ENCODE peak calls at places on chromosomes 6 and 20, in five cellular contexts. R is body of pancreas, C is ovary, N is spleen, V is H1. G is an unnamed sample.

GRCh38 chr20:3454821-3455220 is 16.0 kb upstream of the ATRN start:
- DNase-seq in N (no peak), C (no peak), V (no peak), R (no peak), G (no peak)

GRCh38 chr6:34928695-34929094 is 39.6 kb downstream of the ANKS1A start:
- DNase-seq in N (no peak), V (no peak), R (no peak), C (no peak), G (no peak)

GRCh38 chr20:41078329-41078728 is 49.7 kb downstream of the TOP1 start:
- DNase-seq in V (no peak), C (no peak), N (no peak), R (peak), G (no peak)

GRCh38 chr20:3658708-3659491 is 4.3 kb downstream of the GFRA4 start:
- DNase-seq in V (no peak), R (no peak), C (no peak), N (peak), G (no peak)

GRCh38 chr6:46340246-46340645 is 151.0 kb downstream of the RCAN2 start:
- DNase-seq in C (no peak), N (no peak), V (no peak), R (no peak), G (no peak)

GRCh38 chr6:70686548-70687133 is 19.0 kb downstream of the SMAP1 start:
- DNase-seq in V (no peak), R (peak), N (no peak), C (no peak), G (no peak)

GRCh38 chr20:51445591-51445990 is 96.9 kb downstream of the NFATC2 start:
- DNase-seq in C (no peak), N (peak), R (no peak), V (no peak), G (no peak)

GRCh38 chr6:119533603-119534279 is 184.2 kb upstream of the MAN1A1 start:
- DNase-seq in V (no peak), C (no peak), N (no peak), R (no peak), G (no peak)

GRCh38 chr6:81750660-81751387 is 1.7 kb downstream of the TENT5A start:
- DNase-seq in C (no peak), R (no peak), V (no peak), N (no peak), G (no peak)

GRCh38 chr6:11218827-11219826 is 13.3 kb downstream of the NEDD9 start:
- DNase-seq in R (peak), C (no peak), V (no peak), N (no peak), G (peak)

GRCh38 chr6:113526553-113526952 is 330.6 kb upstream of the MARCKS start:
- DNase-seq in V (no peak), N (no peak), C (no peak), R (no peak), G (no peak)

GRCh38 chr6:166270706-166271375 is 37.4 kb downstream of the PRR18 start:
- DNase-seq in R (no peak), N (no peak), C (no peak), V (no peak), G (no peak)

GRCh38 chr20:20130399-20130798 is 78.1 kb downstream of the CFAP61 start:
- DNase-seq in R (no peak), N (no peak), C (no peak), V (no peak), G (no peak)

GRCh38 chr20:25470045-25470444 is 62.6 kb downstream of the GINS1 start:
- DNase-seq in V (peak), C (no peak), N (peak), R (peak), G (no peak)

GRCh38 chr6:139883776-139884175 is 509.3 kb upstream of the CITED2 start:
- DNase-seq in V (no peak), C (no peak), R (no peak), N (no peak), G (no peak)

GRCh38 chr6:24864345-24864744 is 65.6 kb upstream of the ARMH2 start:
- DNase-seq in N (no peak), V (no peak), R (no peak), C (no peak), G (no peak)

GRCh38 chr20:51128198-51128597 is 105.3 kb upstream of the KCNG1 start:
- DNase-seq in C (no peak), R (no peak), N (no peak), V (no peak), G (no peak)

GRCh38 chr6:24105146-24105545 is 20.9 kb upstream of the NRSN1 start:
- DNase-seq in C (no peak), N (no peak), R (no peak), V (no peak), G (no peak)

GRCh38 chr6:124234806-124235205 is 431.1 kb downstream of the NKAIN2 start:
- DNase-seq in R (no peak), V (no peak), N (no peak), C (no peak), G (no peak)

GRCh38 chr6:68911334-68911733 is 276.3 kb downstream of the ADGRB3 start:
- DNase-seq in R (no peak), N (no peak), V (no peak), C (no peak), G (no peak)

GRCh38 chr6:19024737-19025136 is 637.6 kb downstream of the RNF144B start:
- DNase-seq in V (peak), N (no peak), C (no peak), R (peak), G (no peak)

GRCh38 chr6:113343940-113344339 is 513.2 kb upstream of the MARCKS start:
- DNase-seq in R (no peak), C (no peak), N (no peak), V (no peak), G (no peak)

GRCh38 chr20:32474967-32475819 is 109.9 kb downstream of the NOL4L start:
- DNase-seq in N (peak), C (peak), R (peak), V (peak), G (peak)

GRCh38 chr20:32478576-32478975 is 106.6 kb downstream of the NOL4L start:
- DNase-seq in R (no peak), N (peak), V (no peak), C (no peak), G (peak)

GRCh38 chr20:32479012-32479411 is 106.1 kb downstream of the NOL4L start:
- DNase-seq in N (peak), C (no peak), V (no peak), R (no peak), G (peak)

GRCh38 chr20:32477594-32478512 is 107.3 kb downstream of the NOL4L start:
- DNase-seq in V (no peak), C (no peak), N (peak), R (peak), G (peak)

DNA sequence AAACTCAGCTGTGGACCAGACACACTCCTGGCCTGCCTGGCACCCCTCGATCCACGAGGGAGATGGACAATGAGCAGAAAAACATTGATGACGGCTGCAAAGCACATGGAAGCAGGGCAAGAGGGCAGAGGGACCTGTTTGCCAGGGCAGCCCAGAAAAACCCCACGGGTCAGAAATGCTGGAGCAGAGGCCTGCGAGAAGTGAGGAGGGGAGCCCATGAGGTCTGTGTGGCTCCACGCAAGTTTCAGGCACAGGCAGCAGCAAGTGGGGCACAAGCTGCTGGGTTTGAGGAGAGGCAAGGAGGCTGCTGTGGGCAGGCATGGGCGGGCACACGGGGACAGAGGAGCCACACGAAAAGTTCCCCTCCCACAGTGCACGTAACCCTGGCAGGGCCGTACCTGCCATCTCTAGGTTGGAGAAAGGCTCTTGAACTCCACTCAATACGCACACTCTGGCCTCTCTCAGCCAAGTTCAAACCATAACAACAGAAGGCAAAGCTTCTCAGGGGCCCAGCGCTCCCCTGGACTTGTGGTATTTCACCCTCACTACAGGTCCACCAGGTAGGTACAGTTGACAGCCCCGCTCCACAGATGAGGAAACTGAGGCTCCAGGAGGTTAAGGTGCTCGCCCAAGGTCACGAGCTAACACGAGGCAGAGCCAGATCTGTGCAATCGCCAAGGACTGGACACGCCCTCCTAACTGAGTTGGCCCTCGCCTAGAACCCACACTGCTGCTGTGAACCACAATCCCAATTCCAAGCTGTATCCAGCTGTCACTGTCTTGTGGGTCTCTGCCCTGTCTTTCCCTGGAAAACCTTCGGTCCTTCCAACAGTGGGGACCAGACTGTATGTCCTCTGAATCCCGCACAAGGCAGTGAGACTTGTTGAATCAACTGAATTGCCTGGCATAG is 108.2 kb downstream of the NOL4L start:
- DNase-seq in N (peak), R (no peak), C (no peak), V (no peak), G (no peak)
- H3K27ac ChIP-seq in N (peak), R (peak), C (no peak), V (no peak), G (peak)

GRCh38 chr20:62622877-62623487 is 19.3 kb upstream of the SLCO4A1 start:
- DNase-seq in N (peak), C (no peak), V (no peak), R (no peak), G (no peak)

GRCh38 chr20:62624719-62625455 is 17.4 kb upstream of the SLCO4A1 start:
- DNase-seq in R (peak), N (peak), C (peak), V (no peak), G (peak)

GRCh38 chr20:62622178-62622876 is 20.0 kb upstream of the SLCO4A1 start:
- DNase-seq in N (no peak), R (no peak), V (no peak), C (no peak), G (no peak)

GRCh38 chr20:62624325-62624690 is 18.0 kb upstream of the SLCO4A1 start:
- DNase-seq in V (no peak), N (peak), C (no peak), R (no peak), G (no peak)

DNA sequence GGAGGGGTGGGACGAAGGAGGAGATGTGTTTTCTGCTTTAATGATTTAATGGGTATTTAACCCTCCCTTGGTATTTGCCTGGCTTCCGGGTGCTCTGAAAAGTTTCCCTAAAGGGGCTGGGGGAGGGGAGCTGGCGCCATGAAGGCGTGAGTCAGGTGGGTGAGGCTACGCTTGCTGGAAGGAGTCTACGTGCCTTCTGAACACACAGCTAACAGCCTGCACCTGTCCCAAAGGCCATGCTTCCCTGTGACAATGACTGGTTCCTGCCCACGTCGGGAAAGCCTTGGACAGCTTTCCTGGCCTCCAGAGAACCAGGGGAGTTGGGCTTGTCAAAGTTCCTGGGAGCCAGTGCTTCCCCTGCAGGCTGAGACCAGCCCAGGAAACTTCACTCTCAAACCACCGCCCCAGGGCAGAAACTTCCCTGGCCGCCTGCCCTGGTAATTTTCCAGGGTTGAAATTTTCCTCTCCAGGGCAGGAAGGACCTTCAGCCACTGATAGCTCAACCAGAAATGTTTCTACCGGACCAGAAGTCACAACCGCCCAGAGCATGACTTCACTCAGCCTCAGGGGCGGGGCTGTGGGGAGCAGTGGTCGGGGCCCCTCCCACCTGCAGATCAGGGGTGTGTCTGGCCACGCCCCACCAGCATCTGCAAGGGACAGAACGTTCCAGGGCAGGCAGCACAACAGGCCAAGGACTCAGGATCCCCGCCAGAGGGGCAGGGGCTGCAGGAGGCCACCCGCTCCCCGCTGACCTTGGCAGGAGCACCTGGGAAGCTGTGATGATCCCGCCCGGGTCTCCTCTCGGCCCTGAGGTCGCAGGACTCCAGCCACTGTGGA is 18.6 kb upstream of the SLCO4A1 start:
- DNase-seq in V (peak), R (peak), C (peak), N (peak), G (peak)
- TF ChIP-seq POLR2A in V (no peak), R (peak), C (peak), N (peak), G (peak)

DNA sequence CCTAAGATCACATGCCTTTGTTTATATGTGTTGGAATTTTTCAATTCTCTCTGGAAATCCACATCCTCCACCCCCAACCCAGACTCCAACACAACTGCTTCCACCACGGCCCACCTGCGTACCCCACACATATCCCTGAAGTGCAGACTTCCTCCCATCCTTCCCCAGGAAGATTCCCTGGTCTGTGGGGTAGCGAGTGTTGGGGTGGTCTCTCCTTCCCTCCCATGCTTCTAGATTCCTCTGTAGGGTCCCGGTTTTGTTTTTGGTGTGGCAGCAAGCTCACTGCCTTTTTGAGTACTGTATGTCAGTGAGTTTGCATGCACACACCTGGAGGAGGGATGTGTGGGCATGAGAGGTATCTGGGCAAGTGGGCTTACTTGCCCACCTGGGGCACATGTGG is 127.6 kb downstream of the MRPL14 start:
- DNase-seq in C (no peak), R (no peak), N (no peak), V (no peak), G (no peak)
- H3K4me3 ChIP-seq in C (no peak), R (no peak), N (no peak), V (no peak), G (no peak)

GRCh38 chr6:43125119-43125518 is 46.0 kb upstream of the SRF start:
- DNase-seq in V (no peak), R (peak), C (peak), N (no peak), G (no peak)

GRCh38 chr6:43125555-43125954 is 45.5 kb upstream of the SRF start:
- DNase-seq in V (no peak), C (no peak), R (no peak), N (no peak), G (no peak)

GRCh38 chr6:43122146-43122545 is 46.0 kb downstream of the PTK7 start:
- DNase-seq in C (no peak), N (peak), R (no peak), V (no peak), G (no peak)

GRCh38 chr6:43123691-43124314 is 47.3 kb upstream of the SRF start:
- DNase-seq in V (no peak), C (peak), N (peak), R (no peak), G (no peak)

DNA sequence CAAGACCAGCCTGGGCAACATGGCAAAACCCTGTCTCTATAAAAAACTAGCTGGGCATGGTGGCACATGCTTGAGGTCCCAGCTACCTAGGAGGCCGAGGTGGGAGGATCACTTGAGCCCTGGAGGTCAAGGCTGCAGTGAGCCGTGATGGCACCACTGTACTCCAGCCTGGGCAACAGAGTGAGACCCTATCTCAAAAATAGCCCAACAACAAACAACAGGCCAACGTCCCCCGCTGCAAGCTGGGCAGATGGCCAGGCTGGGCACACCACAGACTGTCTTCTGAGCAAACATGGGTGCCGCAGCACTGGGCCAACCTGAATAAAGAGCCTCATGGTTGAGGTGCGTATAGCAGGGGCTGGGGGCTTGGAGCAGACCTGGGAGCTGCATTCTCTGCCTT is 46.6 kb upstream of the SRF start:
- DNase-seq in N (no peak), C (no peak), R (no peak), V (no peak), G (no peak)
- H3K27ac ChIP-seq in N (no peak), C (no peak), R (no peak), V (no peak), G (no peak)

GRCh38 chr6:90096818-90097217 is 199.8 kb downstream of the BACH2 start:
- DNase-seq in C (no peak), R (no peak), V (no peak), N (no peak), G (no peak)

GRCh38 chr6:90097357-90097756 is 199.3 kb downstream of the BACH2 start:
- DNase-seq in V (no peak), C (no peak), R (no peak), N (no peak), G (no peak)

GRCh38 chr6:90098637-90099036 is 198.0 kb downstream of the BACH2 start:
- DNase-seq in V (no peak), N (no peak), C (peak), R (no peak), G (no peak)

GRCh38 chr6:90100059-90100665 is 196.5 kb downstream of the BACH2 start:
- DNase-seq in N (no peak), C (no peak), V (no peak), R (no peak), G (no peak)

DNA sequence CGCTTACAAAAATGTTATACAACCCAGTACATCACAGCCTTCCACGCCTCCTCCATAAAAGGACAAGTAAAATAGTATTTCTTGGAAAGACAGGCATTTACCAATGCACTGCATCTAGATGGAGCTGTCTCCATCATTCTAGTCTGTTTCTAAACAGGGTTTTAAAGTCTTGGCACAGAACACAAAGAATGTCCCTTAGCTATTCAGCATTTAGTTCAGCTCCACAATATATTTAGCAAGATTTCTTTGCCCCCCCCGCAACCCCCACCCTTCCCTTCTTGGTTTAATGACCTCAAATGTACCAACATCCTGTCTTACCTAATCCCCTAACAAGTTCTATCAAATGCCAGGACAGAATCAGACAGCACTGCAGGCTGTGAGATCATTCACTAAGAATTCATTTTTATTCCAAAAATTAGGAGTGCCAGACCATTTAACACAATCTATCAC is 198.6 kb downstream of the BACH2 start:
- DNase-seq in R (peak), C (peak), N (no peak), V (no peak), G (peak)
- TF ChIP-seq POLR2A in R (no peak), C (no peak), N (no peak), V (no peak), G (no peak)

GRCh38 chr6:20335872-20336271 is 65.8 kb upstream of the E2F3 start:
- DNase-seq in V (no peak), C (no peak), R (no peak), N (no peak), G (no peak)
- H3K4me3 ChIP-seq in V (no peak), C (no peak), R (no peak), N (no peak), G (no peak)

GRCh38 chr20:38841570-38841969 is 36.1 kb downstream of the PPP1R16B start:
- DNase-seq in N (no peak), V (no peak), R (no peak), C (no peak), G (no peak)
- H3K27ac ChIP-seq in N (peak), V (no peak), R (no peak), C (no peak), G (no peak)

DNA sequence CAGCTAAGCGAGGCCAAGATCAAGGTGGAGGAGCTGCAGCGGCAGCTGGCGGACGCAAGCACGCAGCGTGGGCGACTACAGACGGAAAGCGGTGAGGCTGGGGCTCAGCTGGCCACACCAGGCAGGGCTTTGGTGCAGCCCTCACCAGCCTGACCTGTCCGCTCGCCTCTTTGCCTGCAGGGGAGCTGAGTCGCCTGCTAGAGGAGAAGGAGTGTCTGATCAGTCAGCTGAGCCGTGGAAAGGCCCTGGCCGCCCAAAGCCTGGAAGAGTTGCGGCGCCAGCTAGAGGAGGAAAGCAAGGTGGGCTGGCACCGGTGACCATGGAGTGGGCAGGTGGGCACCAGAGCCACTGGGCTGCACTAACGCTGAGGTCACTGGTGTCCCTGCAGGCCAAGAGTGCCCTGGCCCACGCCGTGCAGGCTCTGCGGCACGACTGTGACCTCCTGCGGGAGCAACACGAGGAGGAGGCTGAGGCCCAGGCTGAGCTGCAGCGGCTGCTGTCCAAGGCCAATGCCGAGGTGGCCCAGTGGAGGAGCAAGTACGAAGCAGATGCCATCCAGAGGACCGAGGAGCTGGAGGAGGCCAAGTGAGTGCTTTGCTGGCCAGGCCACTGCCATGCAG is 42.8 kb downstream of the MYH7B start:
- DNase-seq in N (no peak), V (peak), R (no peak), C (no peak), G (no peak)
- TF ChIP-seq POLR2A in N (no peak), V (no peak), R (no peak), C (no peak), G (no peak)

GRCh38 chr6:108969776-108970175 is 121.6 kb downstream of the ARMC2 start:
- DNase-seq in N (no peak), R (no peak), V (no peak), C (no peak), G (no peak)
- H3K4me3 ChIP-seq in N (no peak), R (no peak), V (no peak), C (no peak), G (no peak)

G was measured in heart left ventricle.